ENCODE peak calls at places on chromosomes 6 and 20, in nine cellular contexts. U, T, J, R, P, E, C, D and M are unnamed samples.

GRCh38 chr6:161079566-161080262 is 88.1 kb downstream of the MAP3K4 start:
- DNase-seq in R (no peak), T (peak; percentile 55), P (no peak), E (peak; percentile 88), J (peak; percentile 13), D (no peak), U (no peak), C (no peak), M (peak; percentile 74)

GRCh38 chr20:45383131-45383530 is 5.0 kb upstream of the TP53TG5 start:
- DNase-seq in E (peak; percentile 47), T (no peak), J (no peak), C (no peak), R (no peak), D (no peak), U (no peak), P (no peak), M (no peak)

GRCh38 chr6:156840606-156841005 is 63.4 kb downstream of the ARID1B start:
- DNase-seq in E (no peak), U (no peak), J (no peak), P (no peak), C (no peak), R (peak; percentile 38), D (no peak), T (no peak), M (no peak)

GRCh38 chr6:146914563-146915483 is 289.4 kb upstream of the STXBP5 start:
- DNase-seq in R (no peak), D (no peak), T (peak; percentile 97), P (peak; percentile 24), J (peak; percentile 88), E (peak; percentile 96), U (no peak), C (no peak), M (no peak)

GRCh38 chr20:64099880-64100565 is 7.3 kb downstream of the NPBWR2 start:
- DNase-seq in J (no peak), U (no peak), T (no peak), C (no peak), R (peak; percentile 77), E (no peak), P (no peak), D (no peak), M (peak; percentile 46)

GRCh38 chr6:142429195-142429594 is 127.4 kb downstream of the ADGRG6 start:
- DNase-seq in E (no peak), T (peak; percentile 12), C (no peak), D (no peak), P (no peak), J (no peak), U (no peak), R (no peak), M (no peak)

GRCh38 chr20:44092551-44093248 is 94.3 kb downstream of the JPH2 start:
- DNase-seq in E (peak; percentile 49), J (no peak), R (peak; percentile 58), T (peak; percentile 67), P (no peak), U (no peak), D (no peak), C (peak; percentile 4), M (peak; percentile 61)

GRCh38 chr20:63154395-63154794 is 61.5 kb downstream of the YTHDF1 start:
- DNase-seq in U (peak; percentile 18), E (no peak), C (no peak), P (no peak), R (no peak), J (no peak), T (no peak), D (no peak), M (no peak)

GRCh38 chr20:63823691-63824311 is 7.3 kb downstream of the ZBTB46 start:
- DNase-seq in E (no peak), T (no peak), R (no peak), U (no peak), J (no peak), D (no peak), C (no peak), P (no peak), M (no peak)

GRCh38 chr6:27126815-27127537 is 120.5 kb upstream of the PRSS16 start:
- DNase-seq in R (peak; percentile 88), U (peak; percentile 94), E (peak; percentile 90), D (peak; percentile 82), T (peak; percentile 95), C (peak; percentile 73), P (peak; percentile 84), J (peak; percentile 82), M (peak; percentile 91)

GRCh38 chr6:155418017-155418749 is 37.5 kb downstream of the NOX3 start:
- DNase-seq in P (no peak), J (no peak), R (peak; percentile 65), D (no peak), E (peak; percentile 65), C (no peak), U (no peak), T (peak; percentile 70), M (peak; percentile 86)

GRCh38 chr6:129683606-129684322 is 26.2 kb downstream of the ARHGAP18 start:
- DNase-seq in C (peak; percentile 84), R (peak; percentile 82), P (peak; percentile 66), T (peak; percentile 99), J (peak; percentile 98), U (peak; percentile 91), D (no peak), E (peak; percentile 100), M (peak; percentile 80)

GRCh38 chr6:166802437-166802836 is 153.9 kb downstream of the RNASET2 start:
- DNase-seq in D (no peak), P (no peak), C (no peak), U (no peak), J (no peak), T (no peak), E (no peak), R (no peak), M (no peak)

GRCh38 chr20:33472868-33473267 is 17.0 kb upstream of the CBFA2T2 start:
- DNase-seq in T (no peak), R (no peak), P (no peak), E (no peak), J (no peak), U (no peak), C (no peak), D (no peak), M (no peak)

DNA sequence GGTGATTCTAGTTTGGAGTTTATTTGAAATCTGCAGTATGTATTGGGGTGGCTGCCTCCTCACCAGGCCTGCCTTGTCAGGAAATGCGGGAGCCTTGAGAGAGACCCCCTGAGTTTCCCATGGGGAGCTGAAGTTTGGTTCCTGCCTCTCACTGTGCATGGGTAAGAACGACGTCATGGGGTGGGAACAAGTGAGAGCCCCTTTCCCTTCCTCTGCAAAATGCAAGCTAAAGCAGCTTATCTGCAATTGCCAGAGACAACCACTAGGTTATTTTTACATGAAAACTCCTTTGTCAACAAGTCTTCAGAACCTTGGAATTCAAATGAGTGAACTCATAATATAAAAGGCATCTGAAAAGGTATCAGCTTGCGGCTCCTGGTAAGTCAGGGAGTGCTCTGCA is 58.4 kb downstream of the TMEM170B start:
- DNase-seq in D (no peak), P (no peak), C (no peak), R (peak; percentile 37), E (peak; percentile 34), J (no peak), U (no peak), T (no peak), M (no peak)
- TF ChIP-seq CTCF in D (no peak), P (no peak), C (no peak), R (peak; percentile 63), E (peak; percentile 17), J (peak; percentile 37), U (no peak), T (peak; percentile 45), M (peak; percentile 15)

DNA sequence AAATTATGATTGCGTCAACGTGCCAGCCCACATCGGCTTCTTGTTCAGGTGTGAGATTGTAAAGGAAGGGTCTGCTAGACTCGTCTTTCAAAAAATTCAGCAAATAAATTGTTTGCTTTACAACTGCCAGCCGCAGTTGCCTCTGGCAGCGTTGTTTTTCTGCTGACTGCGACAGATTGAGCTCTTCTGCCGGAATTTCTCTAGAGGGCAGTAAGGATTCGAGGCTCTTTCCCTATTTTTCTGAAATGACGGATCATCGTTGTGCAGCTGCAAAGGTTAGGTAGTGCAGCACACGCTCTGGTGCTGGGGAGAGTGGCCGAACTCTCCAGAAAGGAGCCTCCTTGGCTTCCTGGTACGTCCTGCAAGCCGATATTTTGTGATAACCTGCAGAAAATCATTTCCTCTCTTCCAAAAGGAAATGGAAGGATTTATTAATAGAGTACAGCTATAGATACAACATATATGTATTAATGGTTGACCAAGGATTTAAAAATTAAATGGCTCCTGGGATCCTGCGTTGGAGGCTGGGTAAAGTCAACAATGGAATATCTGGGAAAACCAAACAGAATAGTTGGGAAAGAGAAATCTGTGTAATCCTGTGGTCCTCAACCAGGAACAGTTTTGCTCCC is 121.9 kb upstream of the ZFP64 start:
- DNase-seq in J (no peak), P (peak; percentile 25), C (no peak), T (peak; percentile 60), E (peak; percentile 35), U (no peak), D (peak; percentile 24), R (no peak), M (no peak)
- TF ChIP-seq CTCF in J (peak; percentile 63), P (no peak), C (no peak), T (peak; percentile 42), E (peak; percentile 51), U (peak; percentile 22), D (peak; percentile 53), R (no peak), M (no peak)

GRCh38 chr20:48958743-48959142 is 37.2 kb downstream of the ARFGEF2 start:
- DNase-seq in J (no peak), U (no peak), T (no peak), C (no peak), R (no peak), D (no peak), P (no peak), E (no peak), M (no peak)

GRCh38 chr20:48956052-48956451 is 34.5 kb downstream of the ARFGEF2 start:
- DNase-seq in P (no peak), E (no peak), T (no peak), C (no peak), D (no peak), R (no peak), J (no peak), U (no peak), M (no peak)

GRCh38 chr20:48959902-48960550 is 38.5 kb downstream of the ARFGEF2 start:
- DNase-seq in R (no peak), U (no peak), C (no peak), J (no peak), E (peak; percentile 55), T (no peak), D (no peak), P (no peak), M (no peak)

GRCh38 chr20:48957053-48957481 is 35.6 kb downstream of the ARFGEF2 start:
- DNase-seq in T (peak; percentile 46), C (no peak), P (no peak), J (no peak), E (no peak), U (no peak), D (no peak), R (no peak), M (no peak)

DNA sequence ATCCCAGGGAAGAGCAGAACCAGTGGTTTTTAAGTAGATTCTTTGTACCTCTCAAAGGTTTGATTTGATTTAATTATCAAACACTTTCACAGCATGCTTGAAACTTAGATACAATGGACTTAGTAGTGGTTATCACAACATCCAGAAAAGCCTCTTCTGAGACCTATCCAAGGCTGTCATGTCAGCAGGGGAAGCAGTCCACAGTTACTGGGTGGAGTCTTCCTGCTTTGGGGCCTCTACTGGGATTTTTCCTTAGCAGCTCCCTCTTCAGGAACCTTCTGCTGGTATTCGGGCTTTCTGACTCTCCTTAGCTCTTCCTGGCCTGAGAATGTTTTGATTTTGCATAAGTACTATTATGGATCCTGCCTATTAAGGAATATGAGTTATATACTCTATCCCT is 36.0 kb downstream of the ARFGEF2 start:
- DNase-seq in E (no peak), R (no peak), U (no peak), D (no peak), J (no peak), T (peak; percentile 65), C (no peak), P (no peak), M (no peak)
- TF ChIP-seq CTCF in E (no peak), R (no peak), U (no peak), D (no peak), J (no peak), T (no peak), C (no peak), P (no peak), M (no peak)

GRCh38 chr6:75762063-75762462 is 13.0 kb downstream of the MYO6 start:
- DNase-seq in R (no peak), E (no peak), U (no peak), J (no peak), C (no peak), D (no peak), T (no peak), P (no peak), M (no peak)
- TF ChIP-seq CTCF in R (no peak), E (no peak), U (no peak), J (no peak), C (no peak), D (no peak), T (no peak), P (no peak), M (no peak)